ENCODE peak calls at places on chromosomes 5 and 9, in four cellular contexts. One of them, this sample, is unnamed.

GRCh38 chr5:158837908-158838307 is 261.8 kb downstream of the EBF1 start:
- DNase-seq in WTC11: no peak
- DNase-seq in AG04450: no peak
- DNase-seq in LoVo: no peak
- DNase-seq in this sample: no peak

GRCh38 chr5:45694255-45694834 is 1.8 kb downstream of the HCN1 start:
- DNase-seq in WTC11: no peak
- DNase-seq in AG04450: no peak
- DNase-seq in LoVo: no peak
- DNase-seq in this sample: no peak

GRCh38 chr9:4798281-4798680 is 5.5 kb downstream of the RCL1 start:
- DNase-seq in WTC11: no peak
- DNase-seq in AG04450: no peak
- DNase-seq in LoVo: no peak
- DNase-seq in this sample: no peak

GRCh38 chr9:108117775-108118174 is 628.2 kb upstream of the KLF4 start:
- DNase-seq in WTC11: no peak
- DNase-seq in AG04450: no peak
- DNase-seq in LoVo: no peak
- DNase-seq in this sample: no peak

GRCh38 chr5:446864-447263 is 3.9 kb downstream of the EXOC3 start:
- DNase-seq in WTC11: peak
- DNase-seq in AG04450: peak
- DNase-seq in LoVo: peak
- DNase-seq in this sample: no peak

GRCh38 chr5:83895860-83896259 is 175.2 kb upstream of the HAPLN1 start:
- DNase-seq in WTC11: no peak
- DNase-seq in AG04450: no peak
- DNase-seq in LoVo: no peak
- DNase-seq in this sample: no peak

GRCh38 chr9:134474656-134475050 is 148.4 kb downstream of the RXRA start:
- DNase-seq in WTC11: no peak
- DNase-seq in AG04450: no peak
- DNase-seq in LoVo: no peak
- DNase-seq in this sample: no peak

GRCh38 chr5:59583151-59583809 is 310.2 kb downstream of the PDE4D start:
- DNase-seq in WTC11: no peak
- DNase-seq in AG04450: no peak
- DNase-seq in LoVo: peak
- DNase-seq in this sample: no peak

GRCh38 chr9:133943781-133944745 is 48.1 kb downstream of the VAV2 start:
- DNase-seq in WTC11: peak
- DNase-seq in AG04450: no peak
- DNase-seq in LoVo: no peak
- DNase-seq in this sample: no peak

GRCh38 chr5:9419794-9420193 is 126.1 kb downstream of the SEMA5A start:
- DNase-seq in WTC11: no peak
- DNase-seq in AG04450: no peak
- DNase-seq in LoVo: no peak
- DNase-seq in this sample: no peak

GRCh38 chr5:95973793-95974325 is 12.2 kb upstream of the ELL2 start:
- DNase-seq in WTC11: no peak
- DNase-seq in AG04450: peak
- DNase-seq in LoVo: no peak
- DNase-seq in this sample: no peak

GRCh38 chr9:88387035-88387732 is 1.1 kb upstream of the SPIN1 start:
- DNase-seq in WTC11: no peak
- DNase-seq in AG04450: no peak
- DNase-seq in LoVo: peak
- DNase-seq in this sample: no peak

GRCh38 chr5:171906171-171906570 is 100.3 kb downstream of the FBXW11 start:
- DNase-seq in WTC11: no peak
- DNase-seq in AG04450: no peak
- DNase-seq in LoVo: no peak
- DNase-seq in this sample: no peak

GRCh38 chr5:79259810-79260209 is 23.9 kb downstream of the JMY start:
- DNase-seq in WTC11: no peak
- DNase-seq in AG04450: no peak
- DNase-seq in LoVo: no peak
- DNase-seq in this sample: no peak

GRCh38 chr9:2324742-2325141 is 296.8 kb upstream of the VLDLR start:
- DNase-seq in WTC11: no peak
- DNase-seq in AG04450: no peak
- DNase-seq in LoVo: no peak
- DNase-seq in this sample: no peak

GRCh38 chr5:3265131-3265885 is 330.3 kb upstream of the IRX1 start:
- DNase-seq in WTC11: no peak
- DNase-seq in AG04450: no peak
- DNase-seq in LoVo: no peak
- DNase-seq in this sample: no peak

GRCh38 chr5:144028644-144029043 is 141.8 kb downstream of the YIPF5 start:
- DNase-seq in WTC11: no peak
- DNase-seq in AG04450: peak
- DNase-seq in LoVo: no peak
- DNase-seq in this sample: peak

GRCh38 chr9:125119643-125120286 is 23.6 kb downstream of the SCAI start:
- DNase-seq in WTC11: no peak
- DNase-seq in AG04450: no peak
- DNase-seq in LoVo: no peak
- DNase-seq in this sample: no peak

GRCh38 chr5:140018920-140019644 is 24.0 kb downstream of the NRG2 start:
- DNase-seq in WTC11: no peak
- DNase-seq in AG04450: no peak
- DNase-seq in LoVo: no peak
- DNase-seq in this sample: no peak

GRCh38 chr5:84168841-84169240 is 215.8 kb downstream of the EDIL3 start:
- DNase-seq in WTC11: no peak
- DNase-seq in AG04450: no peak
- DNase-seq in LoVo: no peak
- DNase-seq in this sample: no peak

GRCh38 chr5:3331819-3332218 is 263.8 kb upstream of the IRX1 start:
- DNase-seq in WTC11: no peak
- DNase-seq in AG04450: no peak
- DNase-seq in LoVo: no peak
- DNase-seq in this sample: no peak